ENCODE peak calls at places on chromosomes 12 and 14, in four cellular contexts. R, J, M and E are unnamed samples.

GRCh38 chr14:72780771-72781170 is 113.1 kb downstream of the DPF3 start:
- DNase-seq in J (peak; percentile 45), R (no peak), M (no peak), E (no peak)

GRCh38 chr14:101636081-101636560 is 74.8 kb downstream of the DIO3 start:
- DNase-seq in R (no peak), M (no peak), J (no peak), E (no peak)

GRCh38 chr12:119621878-119622277 is 28.3 kb downstream of the TMEM233 start:
- DNase-seq in M (no peak), J (no peak), R (no peak), E (no peak)

GRCh38 chr12:46493352-46494209 is 121.0 kb upstream of the SLC38A2 start:
- DNase-seq in J (peak; percentile 46), M (no peak), R (no peak), E (no peak)

GRCh38 chr14:34169561-34169960 is 218.7 kb upstream of the EGLN3 start:
- DNase-seq in R (no peak), J (no peak), M (no peak), E (no peak)

GRCh38 chr12:131511803-131512564 is 198.9 kb upstream of the SFSWAP start:
- DNase-seq in J (no peak), R (no peak), M (no peak), E (no peak)

GRCh38 chr12:110599334-110599733 is 14.6 kb upstream of the TCTN1 start:
- DNase-seq in M (no peak), J (no peak), R (no peak), E (no peak)

GRCh38 chr14:34989762-34990161 is 7.0 kb downstream of the SRP54 start:
- DNase-seq in J (no peak), M (no peak), R (no peak), E (no peak)

GRCh38 chr12:101823891-101824290 is 6.9 kb downstream of the GNPTAB start:
- DNase-seq in M (peak; percentile 60), R (peak; percentile 74), J (peak; percentile 50), E (peak; percentile 63)

GRCh38 chr12:106902053-106902452 is 53.7 kb upstream of the TMEM263 start:
- DNase-seq in J (no peak), M (no peak), R (no peak), E (no peak)

GRCh38 chr14:104294628-104294982 is 156.2 kb downstream of the KIF26A start:
- DNase-seq in M (no peak), J (no peak), R (no peak), E (no peak)

GRCh38 chr14:51849095-51849494 is 11.3 kb upstream of the GNG2 start:
- DNase-seq in J (peak; percentile 18), M (no peak), R (no peak), E (no peak)

GRCh38 chr12:58886474-58886873 is 33.8 kb downstream of the LRIG3 start:
- DNase-seq in M (no peak), J (no peak), R (no peak), E (no peak)

GRCh38 chr12:115920395-115921183 is 356.9 kb downstream of the MED13L start:
- DNase-seq in M (no peak), J (no peak), R (no peak), E (no peak)

GRCh38 chr12:66371982-66372381 is 69.7 kb downstream of the HELB start:
- DNase-seq in J (no peak), R (no peak), M (no peak), E (no peak)

GRCh38 chr12:106679576-106679975 is 94.9 kb upstream of the RIC8B start:
- DNase-seq in M (no peak), R (no peak), J (no peak), E (no peak)

GRCh38 chr12:26056335-26056734 is 68.5 kb downstream of the BHLHE41 start:
- DNase-seq in R (no peak), M (no peak), J (no peak), E (no peak)

GRCh38 chr12:109393437-109394345 is 46.0 kb downstream of the MYO1H start:
- DNase-seq in J (peak; percentile 55), R (peak; percentile 11), M (no peak), E (peak; percentile 9)

GRCh38 chr12:107748472-107748871 is 12.5 kb downstream of the PRDM4 start:
- DNase-seq in R (no peak), M (no peak), J (peak; percentile 80), E (no peak)

GRCh38 chr12:68933564-68933893 is 558 bp upstream of the CPM start:
- DNase-seq in J (no peak), R (no peak), M (no peak), E (no peak)

GRCh38 chr12:50618864-50619609 is 114.3 kb downstream of the DIP2B start:
- DNase-seq in M (no peak), J (peak; percentile 72), R (no peak), E (no peak)

GRCh38 chr12:110345176-110345651 is 58.3 kb downstream of the ANAPC7 start:
- DNase-seq in R (no peak), J (no peak), M (no peak), E (no peak)

GRCh38 chr12:115166698-115167315 is 482.8 kb upstream of the TBX3 start:
- DNase-seq in R (no peak), J (peak; percentile 48), M (no peak), E (no peak)

GRCh38 chr12:810635-811415 is 58.4 kb downstream of the WNK1 start:
- DNase-seq in R (no peak), J (no peak), M (no peak), E (no peak)

GRCh38 chr12:6195665-6196535 is 4.3 kb upstream of the CD9 start:
- DNase-seq in J (peak; percentile 92), M (peak; percentile 90), R (peak; percentile 93), E (peak; percentile 50)
- H3K27ac ChIP-seq in J (no peak overlapping the region), M (peak overlapping the region; percentile 41), R (peak overlapping the region; percentile 68), E (peak overlapping the region; percentile 52)

GRCh38 chr12:4412462-4412861 is 33.0 kb upstream of the FGF23 start:
- DNase-seq in R (no peak), J (no peak), M (no peak), E (no peak)

GRCh38 chr12:4418913-4419312 is 26.7 kb downstream of the FGF6 start:
- DNase-seq in R (no peak), J (no peak), M (no peak), E (no peak)

GRCh38 chr12:4416276-4416675 is 29.3 kb downstream of the FGF6 start:
- DNase-seq in R (no peak), M (no peak), J (no peak), E (no peak)

GRCh38 chr12:4421590-4422031 is 24.0 kb downstream of the FGF6 start:
- DNase-seq in J (peak; percentile 47), M (no peak), R (peak; percentile 26), E (no peak)

DNA sequence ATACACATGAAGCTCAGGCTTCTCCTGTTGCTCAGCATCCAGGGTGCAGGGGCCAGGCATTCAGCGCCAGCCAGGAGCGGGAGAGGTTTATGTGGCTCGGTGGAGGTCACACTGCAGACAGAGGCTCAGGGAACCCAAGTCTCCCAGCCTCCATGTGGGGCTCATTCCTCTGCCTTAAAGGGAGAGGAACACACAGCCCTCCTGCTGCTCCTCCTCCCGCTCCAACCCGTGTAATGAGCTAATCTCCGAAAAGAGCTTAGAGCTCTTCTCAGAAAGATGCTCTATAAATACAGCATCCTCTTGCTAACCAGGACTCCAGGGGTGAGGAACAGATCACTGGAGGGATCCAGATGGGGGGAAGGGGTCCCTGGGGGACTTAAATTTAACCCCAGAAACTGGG is 28.1 kb downstream of the FGF6 start:
- DNase-seq in R (peak; percentile 30), J (no peak), M (no peak), E (no peak)
- H3K27ac ChIP-seq in R (peak overlapping the region; percentile 32), J (no peak overlapping the region), M (no peak overlapping the region), E (no peak overlapping the region)

GRCh38 chr12:75760481-75761324 is 249.3 kb upstream of the KRR1 start:
- DNase-seq in R (no peak), J (no peak), M (no peak), E (no peak)
- H3K27ac ChIP-seq in R (no peak overlapping the region), J (no peak overlapping the region), M (no peak overlapping the region), E (no peak overlapping the region)

DNA sequence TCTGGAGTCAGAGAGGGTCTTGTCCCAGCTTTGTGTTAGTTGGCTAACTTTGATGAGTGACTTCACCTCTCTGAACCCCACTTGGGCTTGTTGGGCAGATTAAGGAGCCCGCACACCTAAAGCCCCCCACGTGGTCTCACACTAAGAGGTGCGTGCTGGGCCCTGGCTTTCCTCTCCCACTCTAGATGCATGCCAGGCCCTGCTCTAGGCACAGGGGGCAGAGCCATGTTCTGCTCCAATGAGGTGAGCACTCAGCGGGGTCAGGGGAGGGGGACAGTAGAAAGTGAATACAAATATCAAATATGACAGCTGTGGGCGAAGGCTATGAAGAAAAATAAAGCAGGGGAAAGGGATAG is 119.0 kb downstream of the GCH1 start:
- DNase-seq in R (no peak), M (no peak), J (no peak), E (no peak)
- H3K27ac ChIP-seq in R (peak overlapping the region; percentile 98), M (peak overlapping the region; percentile 97), J (no peak overlapping the region), E (no peak overlapping the region)

GRCh38 chr12:87464565-87464964 is 564.6 kb downstream of the C12orf50 start:
- DNase-seq in R (no peak), J (no peak), M (no peak), E (no peak)
- H3K27ac ChIP-seq in R (no peak overlapping the region), J (no peak overlapping the region), M (no peak overlapping the region), E (no peak overlapping the region)

DNA sequence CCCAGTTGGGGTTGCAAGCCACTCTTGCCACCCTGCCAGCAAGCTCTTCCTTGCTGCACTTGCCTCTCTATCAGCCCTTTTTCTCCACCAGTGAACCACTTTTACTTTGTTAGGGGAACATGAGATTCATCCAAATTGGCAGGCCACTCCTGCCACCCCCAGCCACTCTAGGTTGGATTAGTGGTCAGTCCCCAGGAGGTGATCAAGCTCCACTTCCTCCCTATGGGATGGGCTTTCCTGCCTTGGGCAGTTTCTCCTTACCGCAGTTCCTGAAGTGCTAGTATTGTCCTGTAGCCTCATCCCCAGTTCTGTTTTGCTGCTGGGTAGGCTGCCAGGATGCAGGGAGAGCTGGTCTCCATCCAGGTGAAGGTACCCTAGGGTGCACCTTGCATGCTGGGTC is 104.5 kb downstream of the ALG10 start:
- DNase-seq in J (no peak), M (no peak), R (no peak), E (no peak)
- H3K27ac ChIP-seq in J (no peak overlapping the region), M (no peak overlapping the region), R (no peak overlapping the region), E (no peak overlapping the region)